ENCODE peak calls at places on chromosome X, in ten cellular contexts. One of them, this sample, is unnamed.

GRCh38 chrX:30635630-30636029 is 17.6 kb upstream of the GK start:
- DNase-seq in cerebellar cortex: no peak
- DNase-seq in mesenteric fat pad: no peak
- DNase-seq in SW 1271: no peak
- DNase-seq in GM04504: no peak
- DNase-seq in stimulated activated CD4-positive, alpha-beta T cell treated with anti-CD3 and anti-CD28 coated beads, Interleukin-2, amount 100 ng/mL, for 48 hours: no peak
- DNase-seq in WTC11: no peak
- DNase-seq in OCI-LY7: peak
- DNase-seq in NCI-H510A: no peak
- DNase-seq in hepatocyte: no peak
- DNase-seq in this sample: no peak

GRCh38 chrX:150833454-150834056 is 64.9 kb downstream of the CD99L2 start:
- DNase-seq in cerebellar cortex: no peak
- DNase-seq in mesenteric fat pad: no peak
- DNase-seq in SW 1271: no peak
- DNase-seq in GM04504: no peak
- DNase-seq in stimulated activated CD4-positive, alpha-beta T cell treated with anti-CD3 and anti-CD28 coated beads, Interleukin-2, amount 100 ng/mL, for 48 hours: no peak
- DNase-seq in WTC11: no peak
- DNase-seq in OCI-LY7: no peak
- DNase-seq in NCI-H510A: no peak
- DNase-seq in hepatocyte: no peak
- DNase-seq in this sample: no peak

GRCh38 chrX:38142598-38142997 is 78.1 kb downstream of the SRPX start:
- DNase-seq in cerebellar cortex: no peak
- DNase-seq in mesenteric fat pad: no peak
- DNase-seq in SW 1271: no peak
- DNase-seq in GM04504: no peak
- DNase-seq in stimulated activated CD4-positive, alpha-beta T cell treated with anti-CD3 and anti-CD28 coated beads, Interleukin-2, amount 100 ng/mL, for 48 hours: no peak
- DNase-seq in WTC11: no peak
- DNase-seq in OCI-LY7: no peak
- DNase-seq in NCI-H510A: no peak
- DNase-seq in hepatocyte: no peak
- DNase-seq in this sample: peak

GRCh38 chrX:10939384-10939783 is 171.7 kb upstream of the HCCS start:
- DNase-seq in cerebellar cortex: no peak
- DNase-seq in mesenteric fat pad: no peak
- DNase-seq in SW 1271: no peak
- DNase-seq in GM04504: no peak
- DNase-seq in stimulated activated CD4-positive, alpha-beta T cell treated with anti-CD3 and anti-CD28 coated beads, Interleukin-2, amount 100 ng/mL, for 48 hours: no peak
- DNase-seq in WTC11: no peak
- DNase-seq in OCI-LY7: no peak
- DNase-seq in NCI-H510A: no peak
- DNase-seq in hepatocyte: peak
- DNase-seq in this sample: no peak

GRCh38 chrX:101659601-101660063 is at the start of gene ARMCX2:
- DNase-seq in cerebellar cortex: peak
- DNase-seq in mesenteric fat pad: no peak
- DNase-seq in SW 1271: no peak
- DNase-seq in GM04504: peak
- DNase-seq in stimulated activated CD4-positive, alpha-beta T cell treated with anti-CD3 and anti-CD28 coated beads, Interleukin-2, amount 100 ng/mL, for 48 hours: no peak
- DNase-seq in WTC11: peak
- DNase-seq in OCI-LY7: no peak
- DNase-seq in NCI-H510A: peak
- DNase-seq in hepatocyte: peak
- DNase-seq in this sample: peak

GRCh38 chrX:115409551-115409950 is 120.0 kb downstream of the LUZP4 start:
- DNase-seq in cerebellar cortex: no peak
- DNase-seq in mesenteric fat pad: no peak
- DNase-seq in SW 1271: no peak
- DNase-seq in GM04504: no peak
- DNase-seq in stimulated activated CD4-positive, alpha-beta T cell treated with anti-CD3 and anti-CD28 coated beads, Interleukin-2, amount 100 ng/mL, for 48 hours: no peak
- DNase-seq in WTC11: no peak
- DNase-seq in OCI-LY7: no peak
- DNase-seq in NCI-H510A: no peak
- DNase-seq in hepatocyte: no peak
- DNase-seq in this sample: no peak

GRCh38 chrX:10198254-10198653 is 41.5 kb downstream of the CLCN4 start:
- DNase-seq in cerebellar cortex: no peak
- DNase-seq in mesenteric fat pad: no peak
- DNase-seq in SW 1271: no peak
- DNase-seq in GM04504: no peak
- DNase-seq in stimulated activated CD4-positive, alpha-beta T cell treated with anti-CD3 and anti-CD28 coated beads, Interleukin-2, amount 100 ng/mL, for 48 hours: no peak
- DNase-seq in WTC11: no peak
- DNase-seq in OCI-LY7: no peak
- DNase-seq in NCI-H510A: no peak
- DNase-seq in hepatocyte: no peak
- DNase-seq in this sample: no peak

GRCh38 chrX:115459883-115460564 is 101.0 kb upstream of the PLS3 start:
- DNase-seq in cerebellar cortex: no peak
- DNase-seq in mesenteric fat pad: no peak
- DNase-seq in SW 1271: no peak
- DNase-seq in GM04504: peak
- DNase-seq in stimulated activated CD4-positive, alpha-beta T cell treated with anti-CD3 and anti-CD28 coated beads, Interleukin-2, amount 100 ng/mL, for 48 hours: no peak
- DNase-seq in WTC11: no peak
- DNase-seq in OCI-LY7: no peak
- DNase-seq in NCI-H510A: no peak
- DNase-seq in hepatocyte: no peak
- DNase-seq in this sample: no peak

GRCh38 chrX:118116308-118117068 is at the start of gene KLHL13:
- DNase-seq in cerebellar cortex: peak
- DNase-seq in mesenteric fat pad: no peak
- DNase-seq in SW 1271: no peak
- DNase-seq in GM04504: no peak
- DNase-seq in stimulated activated CD4-positive, alpha-beta T cell treated with anti-CD3 and anti-CD28 coated beads, Interleukin-2, amount 100 ng/mL, for 48 hours: peak
- DNase-seq in WTC11: peak
- DNase-seq in OCI-LY7: no peak
- DNase-seq in NCI-H510A: no peak
- DNase-seq in hepatocyte: peak
- DNase-seq in this sample: no peak

GRCh38 chrX:22078117-22078516 is 46.0 kb downstream of the PHEX start:
- DNase-seq in cerebellar cortex: no peak
- DNase-seq in mesenteric fat pad: no peak
- DNase-seq in SW 1271: no peak
- DNase-seq in GM04504: no peak
- DNase-seq in stimulated activated CD4-positive, alpha-beta T cell treated with anti-CD3 and anti-CD28 coated beads, Interleukin-2, amount 100 ng/mL, for 48 hours: no peak
- DNase-seq in WTC11: no peak
- DNase-seq in OCI-LY7: no peak
- DNase-seq in NCI-H510A: no peak
- DNase-seq in hepatocyte: no peak
- DNase-seq in this sample: no peak

GRCh38 chrX:43618376-43619205 is 37.5 kb upstream of the MAOA start:
- DNase-seq in cerebellar cortex: no peak
- DNase-seq in mesenteric fat pad: no peak
- DNase-seq in SW 1271: no peak
- DNase-seq in GM04504: no peak
- DNase-seq in stimulated activated CD4-positive, alpha-beta T cell treated with anti-CD3 and anti-CD28 coated beads, Interleukin-2, amount 100 ng/mL, for 48 hours: no peak
- DNase-seq in WTC11: peak
- DNase-seq in OCI-LY7: no peak
- DNase-seq in NCI-H510A: no peak
- DNase-seq in hepatocyte: peak
- DNase-seq in this sample: no peak

GRCh38 chrX:10582215-10582733 is 38.1 kb downstream of the MID1 start:
- DNase-seq in cerebellar cortex: no peak
- DNase-seq in mesenteric fat pad: no peak
- DNase-seq in SW 1271: no peak
- DNase-seq in GM04504: no peak
- DNase-seq in stimulated activated CD4-positive, alpha-beta T cell treated with anti-CD3 and anti-CD28 coated beads, Interleukin-2, amount 100 ng/mL, for 48 hours: no peak
- DNase-seq in WTC11: no peak
- DNase-seq in OCI-LY7: no peak
- DNase-seq in NCI-H510A: no peak
- DNase-seq in hepatocyte: no peak
- DNase-seq in this sample: no peak

GRCh38 chrX:96579252-96579651 is 105.4 kb upstream of the DIAPH2 start:
- DNase-seq in cerebellar cortex: no peak
- DNase-seq in mesenteric fat pad: no peak
- DNase-seq in SW 1271: no peak
- DNase-seq in GM04504: no peak
- DNase-seq in stimulated activated CD4-positive, alpha-beta T cell treated with anti-CD3 and anti-CD28 coated beads, Interleukin-2, amount 100 ng/mL, for 48 hours: no peak
- DNase-seq in WTC11: no peak
- DNase-seq in OCI-LY7: no peak
- DNase-seq in NCI-H510A: no peak
- DNase-seq in hepatocyte: no peak
- DNase-seq in this sample: no peak

GRCh38 chrX:54043696-54044125 is 562 bp downstream of the PHF8 start:
- DNase-seq in cerebellar cortex: peak
- DNase-seq in mesenteric fat pad: no peak
- DNase-seq in SW 1271: no peak
- DNase-seq in GM04504: peak
- DNase-seq in stimulated activated CD4-positive, alpha-beta T cell treated with anti-CD3 and anti-CD28 coated beads, Interleukin-2, amount 100 ng/mL, for 48 hours: peak
- DNase-seq in WTC11: peak
- DNase-seq in OCI-LY7: peak
- DNase-seq in NCI-H510A: no peak
- DNase-seq in hepatocyte: peak
- DNase-seq in this sample: no peak

GRCh38 chrX:17549005-17549685 is 174.1 kb downstream of the NHS start:
- DNase-seq in cerebellar cortex: no peak
- DNase-seq in mesenteric fat pad: no peak
- DNase-seq in SW 1271: no peak
- DNase-seq in GM04504: no peak
- DNase-seq in stimulated activated CD4-positive, alpha-beta T cell treated with anti-CD3 and anti-CD28 coated beads, Interleukin-2, amount 100 ng/mL, for 48 hours: no peak
- DNase-seq in WTC11: no peak
- DNase-seq in OCI-LY7: no peak
- DNase-seq in NCI-H510A: peak
- DNase-seq in hepatocyte: no peak
- DNase-seq in this sample: no peak

GRCh38 chrX:151323054-151323453 is 74.0 kb upstream of the VMA21 start:
- DNase-seq in cerebellar cortex: no peak
- DNase-seq in mesenteric fat pad: no peak
- DNase-seq in SW 1271: no peak
- DNase-seq in GM04504: no peak
- DNase-seq in stimulated activated CD4-positive, alpha-beta T cell treated with anti-CD3 and anti-CD28 coated beads, Interleukin-2, amount 100 ng/mL, for 48 hours: no peak
- DNase-seq in WTC11: no peak
- DNase-seq in OCI-LY7: no peak
- DNase-seq in NCI-H510A: no peak
- DNase-seq in hepatocyte: no peak
- DNase-seq in this sample: no peak

GRCh38 chrX:26851981-26852380 is 611.2 kb downstream of the PPP4R3C start:
- DNase-seq in cerebellar cortex: peak
- DNase-seq in mesenteric fat pad: no peak
- DNase-seq in SW 1271: peak
- DNase-seq in GM04504: no peak
- DNase-seq in stimulated activated CD4-positive, alpha-beta T cell treated with anti-CD3 and anti-CD28 coated beads, Interleukin-2, amount 100 ng/mL, for 48 hours: no peak
- DNase-seq in WTC11: no peak
- DNase-seq in OCI-LY7: no peak
- DNase-seq in NCI-H510A: no peak
- DNase-seq in hepatocyte: peak
- DNase-seq in this sample: no peak

GRCh38 chrX:11968991-11969390 is 169.3 kb upstream of the FRMPD4 start:
- DNase-seq in cerebellar cortex: no peak
- DNase-seq in mesenteric fat pad: no peak
- DNase-seq in SW 1271: no peak
- DNase-seq in GM04504: no peak
- DNase-seq in stimulated activated CD4-positive, alpha-beta T cell treated with anti-CD3 and anti-CD28 coated beads, Interleukin-2, amount 100 ng/mL, for 48 hours: no peak
- DNase-seq in WTC11: no peak
- DNase-seq in OCI-LY7: no peak
- DNase-seq in NCI-H510A: no peak
- DNase-seq in hepatocyte: no peak
- DNase-seq in this sample: no peak

GRCh38 chrX:116749943-116750342 is 287.2 kb upstream of the CT83 start:
- DNase-seq in cerebellar cortex: no peak
- DNase-seq in mesenteric fat pad: no peak
- DNase-seq in SW 1271: no peak
- DNase-seq in GM04504: no peak
- DNase-seq in stimulated activated CD4-positive, alpha-beta T cell treated with anti-CD3 and anti-CD28 coated beads, Interleukin-2, amount 100 ng/mL, for 48 hours: no peak
- DNase-seq in WTC11: no peak
- DNase-seq in OCI-LY7: no peak
- DNase-seq in NCI-H510A: peak
- DNase-seq in hepatocyte: no peak
- DNase-seq in this sample: no peak

GRCh38 chrX:48826135-48826875 is at the start of gene ERAS:
- DNase-seq in cerebellar cortex: no peak
- DNase-seq in mesenteric fat pad: no peak
- DNase-seq in SW 1271: no peak
- DNase-seq in GM04504: no peak
- DNase-seq in stimulated activated CD4-positive, alpha-beta T cell treated with anti-CD3 and anti-CD28 coated beads, Interleukin-2, amount 100 ng/mL, for 48 hours: no peak
- DNase-seq in WTC11: no peak
- DNase-seq in OCI-LY7: no peak
- DNase-seq in NCI-H510A: no peak
- DNase-seq in hepatocyte: no peak
- DNase-seq in this sample: no peak

GRCh38 chrX:40158036-40158706 is 60.4 kb upstream of the BCOR start:
- DNase-seq in cerebellar cortex: no peak
- DNase-seq in mesenteric fat pad: no peak
- DNase-seq in SW 1271: no peak
- DNase-seq in GM04504: no peak
- DNase-seq in stimulated activated CD4-positive, alpha-beta T cell treated with anti-CD3 and anti-CD28 coated beads, Interleukin-2, amount 100 ng/mL, for 48 hours: no peak
- DNase-seq in WTC11: peak
- DNase-seq in OCI-LY7: peak
- DNase-seq in NCI-H510A: no peak
- DNase-seq in hepatocyte: peak
- DNase-seq in this sample: no peak

GRCh38 chrX:39492495-39493162 is 605.1 kb downstream of the BCOR start:
- DNase-seq in cerebellar cortex: peak
- DNase-seq in mesenteric fat pad: no peak
- DNase-seq in SW 1271: no peak
- DNase-seq in GM04504: no peak
- DNase-seq in stimulated activated CD4-positive, alpha-beta T cell treated with anti-CD3 and anti-CD28 coated beads, Interleukin-2, amount 100 ng/mL, for 48 hours: no peak
- DNase-seq in WTC11: no peak
- DNase-seq in OCI-LY7: no peak
- DNase-seq in NCI-H510A: no peak
- DNase-seq in hepatocyte: peak
- DNase-seq in this sample: no peak

GRCh38 chrX:109356684-109357083 is 125.2 kb downstream of the GUCY2F start:
- DNase-seq in cerebellar cortex: no peak
- DNase-seq in mesenteric fat pad: no peak
- DNase-seq in SW 1271: no peak
- DNase-seq in GM04504: no peak
- DNase-seq in stimulated activated CD4-positive, alpha-beta T cell treated with anti-CD3 and anti-CD28 coated beads, Interleukin-2, amount 100 ng/mL, for 48 hours: no peak
- DNase-seq in WTC11: no peak
- DNase-seq in OCI-LY7: no peak
- DNase-seq in NCI-H510A: no peak
- DNase-seq in hepatocyte: no peak
- DNase-seq in this sample: no peak

GRCh38 chrX:115324194-115324593 is 34.7 kb downstream of the LUZP4 start:
- DNase-seq in cerebellar cortex: no peak
- DNase-seq in mesenteric fat pad: no peak
- DNase-seq in SW 1271: no peak
- DNase-seq in GM04504: no peak
- DNase-seq in stimulated activated CD4-positive, alpha-beta T cell treated with anti-CD3 and anti-CD28 coated beads, Interleukin-2, amount 100 ng/mL, for 48 hours: no peak
- DNase-seq in WTC11: no peak
- DNase-seq in OCI-LY7: no peak
- DNase-seq in NCI-H510A: no peak
- DNase-seq in hepatocyte: peak
- DNase-seq in this sample: peak

GRCh38 chrX:102654696-102655095 is 3.4 kb downstream of the GPRASP1 start:
- DNase-seq in cerebellar cortex: peak
- DNase-seq in mesenteric fat pad: no peak
- DNase-seq in SW 1271: no peak
- DNase-seq in GM04504: no peak
- DNase-seq in stimulated activated CD4-positive, alpha-beta T cell treated with anti-CD3 and anti-CD28 coated beads, Interleukin-2, amount 100 ng/mL, for 48 hours: no peak
- DNase-seq in WTC11: no peak
- DNase-seq in OCI-LY7: no peak
- DNase-seq in NCI-H510A: no peak
- DNase-seq in hepatocyte: no peak
- DNase-seq in this sample: no peak

GRCh38 chrX:68504237-68504636 is 5.4 kb downstream of the YIPF6 start:
- DNase-seq in cerebellar cortex: no peak
- DNase-seq in mesenteric fat pad: no peak
- DNase-seq in SW 1271: no peak
- DNase-seq in GM04504: no peak
- DNase-seq in stimulated activated CD4-positive, alpha-beta T cell treated with anti-CD3 and anti-CD28 coated beads, Interleukin-2, amount 100 ng/mL, for 48 hours: peak
- DNase-seq in WTC11: no peak
- DNase-seq in OCI-LY7: no peak
- DNase-seq in NCI-H510A: no peak
- DNase-seq in hepatocyte: no peak
- DNase-seq in this sample: no peak

GRCh38 chrX:103538728-103539127 is 19.4 kb upstream of the RAB40A start:
- DNase-seq in cerebellar cortex: no peak
- DNase-seq in mesenteric fat pad: no peak
- DNase-seq in SW 1271: no peak
- DNase-seq in GM04504: no peak
- DNase-seq in stimulated activated CD4-positive, alpha-beta T cell treated with anti-CD3 and anti-CD28 coated beads, Interleukin-2, amount 100 ng/mL, for 48 hours: no peak
- DNase-seq in WTC11: no peak
- DNase-seq in OCI-LY7: no peak
- DNase-seq in NCI-H510A: no peak
- DNase-seq in hepatocyte: peak
- DNase-seq in this sample: no peak

GRCh38 chrX:107659286-107659685 is 31.0 kb downstream of the PRPS1 start:
- DNase-seq in cerebellar cortex: no peak
- DNase-seq in mesenteric fat pad: no peak
- DNase-seq in SW 1271: no peak
- DNase-seq in GM04504: no peak
- DNase-seq in stimulated activated CD4-positive, alpha-beta T cell treated with anti-CD3 and anti-CD28 coated beads, Interleukin-2, amount 100 ng/mL, for 48 hours: no peak
- DNase-seq in WTC11: no peak
- DNase-seq in OCI-LY7: no peak
- DNase-seq in NCI-H510A: no peak
- DNase-seq in hepatocyte: no peak
- DNase-seq in this sample: no peak